ENCODE peak calls at places on chromosomes 4 and X, in four cellular contexts. C is neural crest cell, J is ureter, K is NCI-H82. D is an unnamed sample.

GRCh38 chr4:2409381-2409783 is 9.1 kb downstream of the ZFYVE28 start:
- DNase-seq in C (no peak), J (no peak), K (no peak), D (no peak)

GRCh38 chr4:188680004-188680666 is 540.9 kb downstream of the TRIML1 start:
- DNase-seq in C (no peak), J (no peak), K (no peak), D (no peak)

GRCh38 chr4:86481429-86481828 is 112.7 kb upstream of the PTPN13 start:
- DNase-seq in C (no peak), J (no peak), K (no peak), D (no peak)

GRCh38 chr4:168654206-168655174 is 157.6 kb downstream of the PALLD start:
- DNase-seq in C (no peak), J (no peak), K (no peak), D (no peak)

GRCh38 chrX:39012561-39013209 is 211.4 kb downstream of the MID1IP1 start:
- DNase-seq in C (no peak), J (no peak), K (no peak), D (no peak)

GRCh38 chr4:123503698-123504389 is 107.2 kb downstream of the SPRY1 start:
- DNase-seq in C (no peak), J (no peak), K (no peak), D (no peak)

GRCh38 chr4:2800691-2801596 is 8.1 kb downstream of the SH3BP2 start:
- DNase-seq in C (peak; percentile 52), J (no peak), K (no peak), D (no peak)

GRCh38 chrX:47877327-47877726 is 40.6 kb downstream of the ZNF81 start:
- DNase-seq in C (no peak), J (no peak), K (no peak), D (no peak)

GRCh38 chr4:3262208-3263052 is 13.5 kb downstream of the MSANTD1 start:
- DNase-seq in C (no peak), J (peak; percentile 34), K (no peak), D (no peak)

GRCh38 chrX:134513091-134513490 is 53.1 kb downstream of the HPRT1 start:
- DNase-seq in C (no peak), J (no peak), K (no peak), D (peak; percentile 37)